ENCODE peak calls at places on chromosomes 12 and 14, in eight cellular contexts. Q, Y, C, Z, R, E, F and B are unnamed samples.

GRCh38 chr12:12529783-12530421 is 32.8 kb downstream of the DUSP16 start:
- DNase-seq in C (no peak), R (no peak), F (no peak), E (no peak), Z (no peak), Q (no peak), Y (no peak), B (no peak)

GRCh38 chr14:32576088-32576795 is 247.1 kb downstream of the AKAP6 start:
- DNase-seq in Q (peak; percentile 14), Z (peak; percentile 8), R (peak; percentile 53), C (no peak), Y (peak; percentile 77), E (no peak), F (no peak), B (peak; percentile 15)

GRCh38 chr14:33432407-33433023 is 493.8 kb downstream of the NPAS3 start:
- DNase-seq in Y (peak; percentile 59), C (no peak), R (no peak), Q (no peak), Z (no peak), E (no peak), F (no peak), B (no peak)

GRCh38 chr14:104722938-104723650 is 935 bp upstream of the ADSS1 start:
- DNase-seq in E (no peak), Q (no peak), Z (no peak), Y (no peak), C (no peak), F (no peak), R (no peak), B (no peak)

GRCh38 chr12:2311001-2311778 is 258.4 kb downstream of the CACNA1C start:
- DNase-seq in Q (no peak), Z (no peak), R (peak; percentile 27), E (no peak), C (no peak), F (no peak), Y (no peak), B (no peak)

GRCh38 chr14:76584271-76584702 is 177.0 kb upstream of the VASH1 start:
- DNase-seq in Y (peak; percentile 82), C (no peak), Z (no peak), Q (no peak), E (no peak), R (peak; percentile 21), F (no peak), B (no peak)

GRCh38 chr12:94172973-94173372 is 24.6 kb downstream of the PLXNC1 start:
- DNase-seq in F (no peak), R (no peak), C (no peak), Y (no peak), Z (no peak), Q (no peak), E (no peak), B (peak; percentile 15)

GRCh38 chr14:77140343-77140936 is 1.2 kb downstream of the ZDHHC22 start:
- DNase-seq in Z (no peak), F (no peak), Q (no peak), Y (no peak), C (no peak), R (no peak), E (no peak), B (no peak)

GRCh38 chr14:20460458-20461229 is 590 bp downstream of the PIP4P1 start:
- DNase-seq in C (no peak), F (no peak), R (peak; percentile 65), Z (peak; percentile 63), E (peak; percentile 19), Q (peak; percentile 44), Y (peak; percentile 22), B (peak; percentile 49)

GRCh38 chr12:5392961-5393360 is 38.9 kb upstream of the NTF3 start:
- DNase-seq in Y (no peak), E (no peak), Q (no peak), C (no peak), R (no peak), Z (no peak), F (no peak), B (no peak)

GRCh38 chr12:42504049-42504448 is 85.5 kb downstream of the PRICKLE1 start:
- DNase-seq in E (no peak), R (no peak), F (no peak), C (no peak), Y (peak; percentile 37), Z (no peak), Q (no peak), B (no peak)

GRCh38 chr12:69105101-69105613 is 134.2 kb upstream of the CPSF6 start:
- DNase-seq in C (no peak), Z (no peak), Y (no peak), R (no peak), F (no peak), Q (no peak), E (no peak), B (no peak)

GRCh38 chr12:123187637-123188036 is 36.7 kb upstream of the PITPNM2 start:
- DNase-seq in Z (no peak), R (no peak), F (no peak), C (no peak), E (no peak), Q (no peak), Y (no peak), B (no peak)

GRCh38 chr12:4960547-4960946 is 50.8 kb downstream of the KCNA1 start:
- DNase-seq in C (no peak), R (no peak), Z (no peak), F (no peak), E (no peak), Q (no peak), Y (no peak), B (no peak)

GRCh38 chr14:22882064-22882463 is 958 bp upstream of the REM2 start:
- DNase-seq in E (no peak), Q (no peak), R (no peak), C (no peak), Z (no peak), Y (no peak), F (no peak), B (no peak)

GRCh38 chr12:1544991-1545700 is 49.2 kb downstream of the FBXL14 start:
- DNase-seq in Q (no peak), Y (peak; percentile 59), Z (no peak), E (no peak), C (no peak), F (no peak), R (no peak), B (no peak)

GRCh38 chr12:111887916-111888745 is 46.1 kb downstream of the MAPKAPK5 start:
- DNase-seq in Q (no peak), C (no peak), R (no peak), Z (no peak), Y (no peak), E (no peak), F (no peak), B (no peak)

GRCh38 chr14:65791551-65791981 is 379.0 kb downstream of the FUT8 start:
- DNase-seq in R (no peak), Z (no peak), Q (no peak), Y (peak; percentile 1), F (no peak), E (no peak), C (no peak), B (peak; percentile 9)